ENCODE peak calls at places on chromosomes 7 and 10, in seven cellular contexts. I is neural progenitor cell, X is AG04450, Y is psoas muscle, C is mammary epithelial cell, S is Panc1, H is tibial artery. M is an unnamed sample.

GRCh38 chr7:81693894-81694293 is 76.0 kb downstream of the HGF start:
- DNase-seq in I (no peak), X (no peak), Y (no peak), C (no peak), S (no peak), H (no peak), M (no peak)

GRCh38 chr10:91539930-91540329 is 92.9 kb downstream of the PPP1R3C start:
- DNase-seq in I (no peak), X (no peak), Y (no peak), C (no peak), S (no peak), H (no peak), M (no peak)

GRCh38 chr10:124381011-124381591 is 37.6 kb downstream of the OAT start:
- DNase-seq in I (no peak), X (no peak), Y (no peak), C (no peak), S (no peak), H (no peak), M (peak; percentile 79)

GRCh38 chr10:109871476-109871875 is 51.8 kb downstream of the XPNPEP1 start:
- DNase-seq in I (no peak), X (no peak), Y (no peak), C (no peak), S (no peak), H (no peak), M (no peak)

GRCh38 chr7:33744293-33744692 is 161.0 kb upstream of the BMPER start:
- DNase-seq in I (peak; percentile 63), X (no peak), Y (no peak), C (peak; percentile 38), S (no peak), H (no peak), M (no peak)

GRCh38 chr10:63227207-63227895 is 94.2 kb downstream of the NRBF2 start:
- DNase-seq in I (no peak), X (no peak), Y (no peak), C (no peak), S (no peak), H (no peak), M (no peak)

GRCh38 chr10:110481948-110482347 is 15.8 kb upstream of the DUSP5 start:
- DNase-seq in I (no peak), X (no peak), Y (no peak), C (no peak), S (no peak), H (no peak), M (no peak)

GRCh38 chr7:132537451-132537850 is 38.8 kb downstream of the PLXNA4 start:
- DNase-seq in I (no peak), X (no peak), Y (no peak), C (no peak), S (no peak), H (no peak), M (no peak)

GRCh38 chr10:11713186-11713743 is 28.9 kb upstream of the ECHDC3 start:
- DNase-seq in I (no peak), X (no peak), Y (no peak), C (peak; percentile 69), S (no peak), H (no peak), M (no peak)

GRCh38 chr7:113412410-113412809 is 294.1 kb upstream of the SMIM30 start:
- DNase-seq in I (no peak), X (no peak), Y (no peak), C (no peak), S (no peak), H (no peak), M (no peak)

GRCh38 chr7:22154130-22154529 is 202.8 kb downstream of the RAPGEF5 start:
- DNase-seq in I (peak; percentile 71), X (no peak), Y (no peak), C (no peak), S (no peak), H (no peak), M (no peak)

GRCh38 chr10:57457972-57458512 is 809.7 kb downstream of the IPMK start:
- DNase-seq in I (no peak), X (no peak), Y (no peak), C (no peak), S (no peak), H (no peak), M (peak; percentile 22)

GRCh38 chr10:75776738-75777504 is 345.5 kb downstream of the LRMDA start:
- DNase-seq in I (no peak), X (no peak), Y (no peak), C (no peak), S (no peak), H (no peak), M (no peak)

GRCh38 chr7:148527717-148528168 is 62.8 kb upstream of the C7orf33 start:
- DNase-seq in I (peak; percentile 72), X (no peak), Y (peak; percentile 65), C (peak; percentile 79), S (peak; percentile 51), H (peak; percentile 72), M (peak; percentile 89)

GRCh38 chr7:75739796-75740672 is 1.3 kb upstream of the HIP1 start:
- DNase-seq in I (no peak), X (no peak), Y (no peak), C (no peak), S (no peak), H (no peak), M (no peak)

GRCh38 chr7:6148724-6149360 is 117.7 kb downstream of the ANKRD61 start:
- DNase-seq in I (no peak), X (no peak), Y (no peak), C (no peak), S (no peak), H (no peak), M (peak; percentile 52)

GRCh38 chr7:149422065-149422913 is 38.6 kb downstream of the ZNF777 start:
- DNase-seq in I (peak; percentile 94), X (peak; percentile 2), Y (peak; percentile 67), C (peak; percentile 64), S (peak; percentile 15), H (no peak), M (peak; percentile 99)

DNA sequence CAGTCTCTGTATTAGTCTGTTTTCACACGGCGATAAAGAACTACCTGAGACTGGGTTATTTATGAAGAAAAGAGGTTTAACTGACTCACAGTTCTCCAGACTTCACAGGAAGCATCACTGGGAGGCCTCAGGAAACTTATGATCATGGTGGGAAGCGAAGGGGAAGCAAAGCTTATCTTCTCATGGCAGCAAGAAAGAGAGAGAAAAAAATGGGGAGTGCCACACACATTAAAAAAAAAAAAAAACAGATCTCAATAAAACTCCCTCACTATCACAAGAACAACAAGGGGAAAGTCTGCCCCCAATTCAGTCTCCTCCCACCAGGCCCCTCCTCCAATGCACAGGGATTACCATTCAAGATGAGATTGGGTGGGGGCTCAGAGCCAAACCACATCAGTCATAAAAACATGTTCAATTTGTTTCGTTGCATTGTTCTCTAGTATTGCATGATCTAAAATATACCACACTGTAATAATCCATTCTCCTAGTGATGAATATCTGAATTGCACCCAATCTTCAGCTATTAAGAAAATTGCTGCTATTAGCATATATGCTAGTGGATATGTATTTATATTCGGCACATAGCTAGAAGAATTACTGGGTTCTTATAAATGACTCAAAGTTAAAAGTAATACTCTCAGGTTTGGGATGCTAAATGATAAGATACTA is 328.9 kb upstream of the KCND2 start:
- DNase-seq in I (no peak), X (no peak), Y (no peak), C (no peak), S (no peak), H (no peak), M (no peak)
- TF ChIP-seq CTCF in I (no peak), X (peak; percentile 11), Y (no peak), C (no peak), S (no peak), H (no peak), M (no peak)

GRCh38 chr7:155520114-155520513 is 26.2 kb downstream of the CNPY1 start:
- DNase-seq in I (no peak), X (no peak), Y (no peak), C (no peak), S (no peak), H (no peak), M (no peak)
- H3K27me3 ChIP-seq in I (peaks cover 100% of the 10 kb centered on the region), X (peaks cover 4% of the 10 kb centered on the region), Y (peaks cover 16% of the 10 kb centered on the region), C (peaks cover 5% of the 10 kb centered on the region), S (peaks cover 9% of the 10 kb centered on the region), H (no peaks in the 10 kb centered on the region), M (peaks cover 2% of the 10 kb centered on the region)

GRCh38 chr10:129350690-129351089 is 116.4 kb upstream of the MGMT start:
- DNase-seq in I (no peak), X (no peak), Y (no peak), C (no peak), S (no peak), H (no peak), M (no peak)
- TF ChIP-seq CTCF in I (no peak), X (no peak), Y (no peak), C (no peak), S (no peak), H (no peak), M (no peak)

DNA sequence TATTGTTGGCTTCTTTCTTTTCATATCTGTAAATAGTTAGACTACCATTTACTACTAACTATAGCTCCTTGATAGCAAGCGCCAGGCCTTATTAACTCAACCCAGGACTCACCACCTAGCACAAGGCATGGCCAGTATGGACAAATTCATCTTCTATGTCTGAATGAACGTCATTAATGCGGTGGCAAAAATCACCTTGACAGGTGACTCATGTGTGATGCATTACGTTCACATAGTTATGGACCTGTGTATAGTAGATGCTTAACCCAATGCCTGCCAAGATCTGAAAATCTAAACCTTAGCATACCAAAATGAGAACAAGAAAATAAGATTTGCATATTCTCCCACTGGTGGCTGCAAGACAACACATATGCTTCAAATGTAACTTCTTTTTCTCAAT is 300.8 kb downstream of the PARD3 start:
- DNase-seq in I (no peak), X (no peak), Y (no peak), C (peak; percentile 82), S (no peak), H (no peak), M (no peak)
- H3K27me3 ChIP-seq in I (no peaks in the 10 kb centered on the region), X (no peaks in the 10 kb centered on the region), Y (no peaks in the 10 kb centered on the region), C (no peaks in the 10 kb centered on the region), S (no peaks in the 10 kb centered on the region), H (no peaks in the 10 kb centered on the region), M (no peaks in the 10 kb centered on the region)

DNA sequence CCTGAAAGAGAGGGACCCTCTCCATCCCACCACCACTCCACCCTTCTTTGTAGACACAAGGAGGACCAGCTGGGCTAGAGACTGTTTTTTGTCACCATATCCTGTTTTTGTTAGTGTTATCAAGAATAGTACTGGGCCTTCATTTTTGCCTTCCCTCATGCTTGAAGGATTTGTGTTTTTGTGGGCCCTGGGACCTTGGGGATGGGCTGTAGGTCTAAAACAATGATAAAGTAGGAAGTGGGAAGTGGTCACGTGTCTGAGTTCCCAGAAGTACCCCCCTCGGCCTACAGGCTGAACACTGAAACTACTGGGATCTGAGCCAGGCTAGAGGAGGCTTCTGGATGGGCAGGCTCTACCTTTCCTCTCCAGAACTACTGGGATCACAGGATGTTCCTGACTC is 8.9 kb downstream of the AGFG2 start:
- DNase-seq in I (no peak), X (no peak), Y (no peak), C (no peak), S (no peak), H (no peak), M (no peak)
- TF ChIP-seq CTCF in I (no peak), X (no peak), Y (no peak), C (no peak), S (no peak), H (no peak), M (no peak)